ENCODE peak calls at places on chromosomes 5 and 9, in nine cellular contexts. W, U, S, L, H, D, R, I and K are unnamed samples.

GRCh38 chr5:96868603-96869371 is 7.5 kb upstream of the ERAP2 start:
- DNase-seq in W (peak), U (peak), S (peak), L (peak), H (no peak), D (no peak), R (no peak), I (no peak), K (no peak)

GRCh38 chr5:84411832-84412605 is 27.3 kb upstream of the EDIL3 start:
- DNase-seq in W (peak), U (no peak), S (no peak), L (no peak), H (no peak), D (no peak), R (no peak), I (no peak), K (no peak)

GRCh38 chr5:61334224-61335196 is 2.5 kb downstream of the ZSWIM6 start:
- DNase-seq in W (peak), U (no peak), S (no peak), L (no peak), H (no peak), D (no peak), R (no peak), I (no peak), K (no peak)

GRCh38 chr5:64947031-64947430 is 178.3 kb downstream of the CWC27 start:
- DNase-seq in W (peak), U (no peak), S (no peak), L (no peak), H (no peak), D (no peak), R (no peak), I (no peak), K (no peak)

GRCh38 chr9:32378496-32378895 is 5.9 kb upstream of the ACO1 start:
- DNase-seq in W (peak), U (peak), S (peak), L (peak), H (peak), D (no peak), R (no peak), I (no peak), K (no peak)

GRCh38 chr9:117555964-117556629 is 141.2 kb upstream of the ASTN2 start:
- DNase-seq in W (no peak), U (no peak), S (peak), L (peak), H (no peak), D (no peak), R (no peak), I (no peak), K (peak)

GRCh38 chr9:76557674-76558073 is 98.7 kb downstream of the GCNT1 start:
- DNase-seq in W (peak), U (no peak), S (no peak), L (no peak), H (no peak), D (no peak), R (no peak), I (no peak), K (no peak)

GRCh38 chr9:108953983-108954574 is 19.9 kb downstream of the ABITRAM start:
- DNase-seq in W (peak), U (no peak), S (no peak), L (no peak), H (no peak), D (no peak), R (no peak), I (no peak), K (no peak)

GRCh38 chr9:4828776-4829175 is 36.0 kb downstream of the RCL1 start:
- DNase-seq in W (peak), U (no peak), S (no peak), L (no peak), H (no peak), D (no peak), R (no peak), I (no peak), K (no peak)

GRCh38 chr9:130870491-130871381 is 25.9 kb downstream of the QRFP start:
- DNase-seq in W (no peak), U (no peak), S (peak), L (no peak), H (no peak), D (no peak), R (no peak), I (no peak), K (no peak)

GRCh38 chr9:75712690-75713089 is 177.8 kb upstream of the PCSK5 start:
- DNase-seq in W (no peak), U (no peak), S (no peak), L (no peak), H (no peak), D (no peak), R (no peak), I (no peak), K (no peak)

GRCh38 chr5:95142145-95142544 is 142.7 kb downstream of the MCTP1 start:
- DNase-seq in W (no peak), U (no peak), S (no peak), L (no peak), H (no peak), D (no peak), R (no peak), I (no peak), K (no peak)

GRCh38 chr9:78954286-78954685 is 617.5 kb upstream of the TLE4 start:
- DNase-seq in W (peak), U (no peak), S (no peak), L (no peak), H (no peak), D (no peak), R (no peak), I (no peak), K (no peak)

GRCh38 chr5:65050826-65051498 is 282.2 kb downstream of the CWC27 start:
- DNase-seq in W (no peak), U (no peak), S (no peak), L (no peak), H (no peak), D (no peak), R (no peak), I (no peak), K (no peak)

GRCh38 chr5:143782588-143783386 is 29.2 kb upstream of the HMHB1 start:
- DNase-seq in W (no peak), U (no peak), S (no peak), L (no peak), H (no peak), D (no peak), R (no peak), I (no peak), K (no peak)

GRCh38 chr5:173772407-173773059 is 115.6 kb upstream of the CPEB4 start:
- DNase-seq in W (peak), U (peak), S (no peak), L (no peak), H (no peak), D (peak), R (no peak), I (no peak), K (no peak)

GRCh38 chr5:45862763-45863162 is 166.6 kb upstream of the HCN1 start:
- DNase-seq in W (no peak), U (no peak), S (no peak), L (no peak), H (no peak), D (no peak), R (no peak), I (no peak), K (no peak)

GRCh38 chr9:110427497-110428104 is 89.9 kb upstream of the TXNDC8 start:
- DNase-seq in W (peak), U (no peak), S (peak), L (peak), H (no peak), D (no peak), R (peak), I (no peak), K (no peak)

GRCh38 chr9:115008536-115008935 is 78.1 kb upstream of the TNFSF8 start:
- DNase-seq in W (peak), U (peak), S (no peak), L (no peak), H (no peak), D (peak), R (no peak), I (no peak), K (no peak)

GRCh38 chr5:93150311-93151012 is 430.6 kb downstream of the NR2F1-AS1 start:
- DNase-seq in W (peak), U (no peak), S (no peak), L (no peak), H (no peak), D (no peak), R (no peak), I (no peak), K (no peak)

GRCh38 chr9:6590329-6590728 is 55.2 kb downstream of the GLDC start:
- DNase-seq in W (no peak), U (no peak), S (no peak), L (no peak), H (no peak), D (no peak), R (no peak), I (no peak), K (no peak)

GRCh38 chr5:106290841-106291240 is 1379.9 kb downstream of the EFNA5 start:
- DNase-seq in W (peak), U (no peak), S (no peak), L (no peak), H (no peak), D (no peak), R (no peak), I (no peak), K (no peak)

GRCh38 chr5:32283539-32284377 is 29.0 kb downstream of the MTMR12 start:
- DNase-seq in W (peak), U (no peak), S (no peak), L (no peak), H (no peak), D (no peak), R (no peak), I (no peak), K (no peak)

GRCh38 chr5:173793677-173794570 is 94.2 kb upstream of the CPEB4 start:
- DNase-seq in W (no peak), U (no peak), S (no peak), L (no peak), H (no peak), D (no peak), R (no peak), I (no peak), K (no peak)

GRCh38 chr5:143177263-143177994 is 226.1 kb downstream of the NR3C1 start:
- DNase-seq in W (peak), U (peak), S (no peak), L (no peak), H (no peak), D (no peak), R (no peak), I (no peak), K (no peak)

GRCh38 chr5:132012385-132013005 is 1.0 kb upstream of the ACSL6 start:
- DNase-seq in W (peak), U (peak), S (no peak), L (peak), H (no peak), D (peak), R (peak), I (peak), K (peak)

GRCh38 chr9:114156658-114157421 is 1.5 kb downstream of the COL27A1 start:
- DNase-seq in W (peak), U (peak), S (no peak), L (peak), H (no peak), D (no peak), R (peak), I (no peak), K (no peak)

GRCh38 chr5:91219803-91220371 is 163.2 kb downstream of the ARRDC3 start:
- DNase-seq in W (peak), U (no peak), S (no peak), L (peak), H (peak), D (no peak), R (no peak), I (no peak), K (no peak)
- TF ChIP-seq CTCF in W (peak), U (peak), S (peak), L (peak), H (no peak), D (no peak), R (no peak), I (peak), K (peak)

GRCh38 chr5:176744584-176744965 is 65.8 kb upstream of the UNC5A start:
- DNase-seq in W (no peak), U (no peak), S (no peak), L (no peak), H (no peak), D (no peak), R (no peak), I (no peak), K (no peak)

GRCh38 chr5:176743136-176743827 is 67.1 kb upstream of the UNC5A start:
- DNase-seq in W (no peak), U (no peak), S (no peak), L (peak), H (no peak), D (peak), R (no peak), I (peak), K (no peak)

GRCh38 chr5:176741566-176742211 is 68.7 kb upstream of the UNC5A start:
- DNase-seq in W (no peak), U (no peak), S (no peak), L (peak), H (no peak), D (peak), R (no peak), I (peak), K (no peak)

GRCh38 chr5:176742246-176743105 is 67.9 kb upstream of the UNC5A start:
- DNase-seq in W (no peak), U (no peak), S (no peak), L (peak), H (no peak), D (no peak), R (no peak), I (peak), K (no peak)

GRCh38 chr5:176743828-176744583 is 66.4 kb upstream of the UNC5A start:
- DNase-seq in W (no peak), U (no peak), S (no peak), L (peak), H (no peak), D (no peak), R (no peak), I (peak), K (no peak)
- TF ChIP-seq CTCF in W (no peak), U (no peak), S (no peak), L (peak), H (no peak), D (no peak), R (no peak), I (no peak), K (no peak)

GRCh38 chr9:81116340-81117207 is 572.8 kb downstream of the TLE1 start:
- DNase-seq in W (peak), U (peak), S (no peak), L (no peak), H (no peak), D (no peak), R (no peak), I (no peak), K (no peak)
- TF ChIP-seq CTCF in W (no peak), U (no peak), S (no peak), L (no peak), H (no peak), D (no peak), R (no peak), I (peak), K (no peak)

DNA sequence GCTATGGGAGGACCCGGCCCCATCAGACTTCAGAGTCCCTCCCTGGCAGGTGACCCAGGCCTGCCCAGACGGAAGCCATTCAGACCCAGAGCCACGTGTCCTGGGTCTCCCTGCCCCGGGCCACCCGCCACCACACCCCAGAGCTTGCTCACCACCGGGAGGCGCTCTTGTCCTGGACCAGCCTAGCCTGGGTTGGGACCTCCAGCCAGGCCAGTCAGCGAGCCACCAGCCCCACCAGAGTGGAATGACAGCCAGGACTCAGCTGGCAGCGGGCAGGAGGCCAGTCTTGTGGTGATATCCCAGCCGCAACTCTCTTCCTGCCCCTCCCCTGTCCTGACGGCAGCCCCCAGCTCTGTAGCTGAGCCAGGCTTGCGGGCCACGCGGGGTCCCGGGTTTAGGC is 1.7 kb upstream of the PTGDS start:
- DNase-seq in W (no peak), U (no peak), S (no peak), L (peak), H (no peak), D (no peak), R (no peak), I (no peak), K (no peak)
- TF ChIP-seq CTCF in W (peak), U (no peak), S (peak), L (no peak), H (peak), D (peak), R (no peak), I (peak), K (peak)

GRCh38 chr5:103648086-103648485 is 85.5 kb upstream of the NUDT12 start:
- DNase-seq in W (no peak), U (no peak), S (no peak), L (no peak), H (no peak), D (no peak), R (no peak), I (no peak), K (no peak)
- TF ChIP-seq CTCF in W (no peak), U (no peak), S (peak), L (peak), H (no peak), D (no peak), R (no peak), I (peak), K (no peak)

GRCh38 chr9:16868706-16869105 is 1.8 kb downstream of the BNC2 start:
- DNase-seq in W (peak), U (no peak), S (no peak), L (no peak), H (no peak), D (no peak), R (no peak), I (no peak), K (no peak)

GRCh38 chr9:16871358-16872151 is 1.1 kb upstream of the BNC2 start:
- DNase-seq in W (peak), U (no peak), S (no peak), L (peak), H (no peak), D (peak), R (peak), I (peak), K (peak)

GRCh38 chr9:16869961-16870605 is 387 bp downstream of the BNC2 start:
- DNase-seq in W (peak), U (no peak), S (no peak), L (no peak), H (no peak), D (no peak), R (peak), I (peak), K (peak)

GRCh38 chr9:16869140-16869903 is 1.1 kb downstream of the BNC2 start:
- DNase-seq in W (peak), U (no peak), S (no peak), L (no peak), H (no peak), D (no peak), R (peak), I (no peak), K (no peak)

GRCh38 chr9:16870606-16871357 is at the start of gene BNC2:
- DNase-seq in W (peak), U (no peak), S (no peak), L (peak), H (no peak), D (no peak), R (peak), I (peak), K (peak)
- TF ChIP-seq CTCF in W (peak), U (peak), S (no peak), L (no peak), H (no peak), D (no peak), R (no peak), I (peak), K (no peak)

GRCh38 chr5:80143491-80143890 is 108.3 kb downstream of the THBS4 start:
- DNase-seq in W (no peak), U (no peak), S (no peak), L (no peak), H (no peak), D (no peak), R (no peak), I (no peak), K (no peak)
- TF ChIP-seq CTCF in W (no peak), U (no peak), S (no peak), L (no peak), H (no peak), D (no peak), R (no peak), I (no peak), K (no peak)